ENCODE peak calls at places on chromosomes 2 and 18, in seven cellular contexts. N, B, Z, P, V, W and E are unnamed samples.

GRCh38 chr2:113273031-113273551 is 5.6 kb downstream of the PAX8 start:
- DNase-seq in N (peak), B (no peak), Z (no peak), P (no peak), V (no peak), W (peak), E (no peak)

GRCh38 chr2:218341381-218341780 is 15.3 kb upstream of the CATIP start:
- DNase-seq in N (no peak), B (no peak), Z (no peak), P (no peak), V (no peak), W (no peak), E (no peak)

GRCh38 chr2:59195851-59196250 is 954.7 kb upstream of the FANCL start:
- DNase-seq in N (no peak), B (no peak), Z (no peak), P (no peak), V (no peak), W (no peak), E (no peak)

GRCh38 chr2:235314371-235314915 is 179.4 kb upstream of the AGAP1 start:
- DNase-seq in N (peak), B (no peak), Z (no peak), P (no peak), V (no peak), W (no peak), E (no peak)

GRCh38 chr2:64540615-64541014 is 16.5 kb downstream of the AFTPH start:
- DNase-seq in N (no peak), B (no peak), Z (no peak), P (no peak), V (no peak), W (no peak), E (no peak)

GRCh38 chr18:70420151-70420898 is 131.5 kb downstream of the SOCS6 start:
- DNase-seq in N (no peak), B (peak), Z (no peak), P (no peak), V (no peak), W (no peak), E (no peak)

GRCh38 chr2:109339519-109339991 is 210.6 kb downstream of the SH3RF3 start:
- DNase-seq in N (peak), B (no peak), Z (no peak), P (no peak), V (peak), W (no peak), E (no peak)

GRCh38 chr2:53217250-53217649 is 550.4 kb upstream of the CHAC2 start:
- DNase-seq in N (no peak), B (no peak), Z (no peak), P (no peak), V (no peak), W (no peak), E (no peak)

GRCh38 chr2:147464737-147465437 is 379.9 kb upstream of the ACVR2A start:
- DNase-seq in N (no peak), B (no peak), Z (no peak), P (no peak), V (no peak), W (no peak), E (no peak)

GRCh38 chr2:46098606-46099005 is 198.6 kb upstream of the EPAS1 start:
- DNase-seq in N (no peak), B (no peak), Z (no peak), P (no peak), V (no peak), W (no peak), E (no peak)

GRCh38 chr2:98985905-98986666 is 50.1 kb upstream of the CRACDL start:
- DNase-seq in N (no peak), B (no peak), Z (no peak), P (no peak), V (no peak), W (no peak), E (no peak)

GRCh38 chr2:216865658-216866057 is 5.8 kb upstream of the TNP1 start:
- DNase-seq in N (no peak), B (no peak), Z (no peak), P (no peak), V (no peak), W (no peak), E (no peak)

GRCh38 chr2:233267516-233268245 is 16.2 kb downstream of the ATG16L1 start:
- DNase-seq in N (no peak), B (no peak), Z (peak), P (peak), V (no peak), W (no peak), E (no peak)

GRCh38 chr2:145682536-145683157 is 1162.7 kb upstream of the ZEB2 start:
- DNase-seq in N (no peak), B (no peak), Z (no peak), P (no peak), V (no peak), W (no peak), E (no peak)

GRCh38 chr2:96957299-96957698 is 29.1 kb downstream of the FAM178B start:
- DNase-seq in N (no peak), B (no peak), Z (no peak), P (no peak), V (no peak), W (no peak), E (peak)

GRCh38 chr2:98034745-98035144 is 39.0 kb upstream of the TMEM131 start:
- DNase-seq in N (no peak), B (peak), Z (no peak), P (no peak), V (no peak), W (no peak), E (no peak)

GRCh38 chr2:98518106-98518505 is 73.4 kb downstream of the INPP4A start:
- DNase-seq in N (no peak), B (no peak), Z (peak), P (peak), V (no peak), W (peak), E (no peak)

GRCh38 chr18:6734746-6735430 is 5.4 kb downstream of the ARHGAP28 start:
- DNase-seq in N (no peak), B (no peak), Z (no peak), P (no peak), V (no peak), W (no peak), E (peak)

GRCh38 chr2:88307817-88308216 is 137.7 kb downstream of the THNSL2 start:
- DNase-seq in N (no peak), B (no peak), Z (no peak), P (no peak), V (peak), W (peak), E (no peak)

GRCh38 chr18:46310675-46311345 is 206.6 kb downstream of the HAUS1 start:
- DNase-seq in N (no peak), B (no peak), Z (no peak), P (no peak), V (no peak), W (peak), E (no peak)

GRCh38 chr2:173741715-173742114 is 223.5 kb downstream of the SP3 start:
- DNase-seq in N (no peak), B (no peak), Z (no peak), P (no peak), V (no peak), W (no peak), E (no peak)

GRCh38 chr2:40658917-40659316 is 207.0 kb upstream of the SLC8A1 start:
- DNase-seq in N (no peak), B (no peak), Z (no peak), P (no peak), V (no peak), W (no peak), E (no peak)

GRCh38 chr2:74573747-74574562 is 19.4 kb downstream of the DOK1 start:
- DNase-seq in N (no peak), B (no peak), Z (no peak), P (no peak), V (no peak), W (no peak), E (no peak)

GRCh38 chr18:22434973-22435608 is 17.4 kb upstream of the CTAGE1 start:
- DNase-seq in N (no peak), B (no peak), Z (no peak), P (no peak), V (no peak), W (no peak), E (no peak)

GRCh38 chr2:154762638-154763037 is 64.1 kb downstream of the KCNJ3 start:
- DNase-seq in N (no peak), B (no peak), Z (no peak), P (no peak), V (peak), W (no peak), E (no peak)

GRCh38 chr2:20196053-20196880 is 28.7 kb downstream of the SDC1 start:
- DNase-seq in N (no peak), B (peak), Z (peak), P (no peak), V (no peak), W (no peak), E (no peak)

GRCh38 chr2:33011941-33012340 is 65.2 kb downstream of the LTBP1 start:
- DNase-seq in N (peak), B (no peak), Z (no peak), P (no peak), V (no peak), W (no peak), E (no peak)

GRCh38 chr2:144357623-144358400 is 162.1 kb downstream of the ZEB2 start:
- DNase-seq in N (no peak), B (no peak), Z (peak), P (no peak), V (no peak), W (no peak), E (no peak)

GRCh38 chr2:46643493-46643892 is 164.1 kb downstream of the TMEM247 start:
- DNase-seq in N (no peak), B (no peak), Z (no peak), P (no peak), V (no peak), W (no peak), E (no peak)

GRCh38 chr2:74703373-74703772 is 49.3 kb downstream of the SEMA4F start:
- DNase-seq in N (no peak), B (no peak), Z (no peak), P (no peak), V (no peak), W (no peak), E (no peak)

GRCh38 chr2:7467782-7468447 is 550.7 kb downstream of the RNF144A start:
- DNase-seq in N (no peak), B (no peak), Z (no peak), P (peak), V (no peak), W (no peak), E (no peak)

GRCh38 chr18:67515987-67516431 is 511 bp downstream of the DSEL start:
- DNase-seq in N (peak), B (peak), Z (peak), P (peak), V (peak), W (peak), E (peak)

GRCh38 chr18:3794537-3795348 is 344.8 kb downstream of the TGIF1 start:
- DNase-seq in N (no peak), B (no peak), Z (peak), P (no peak), V (no peak), W (peak), E (no peak)

GRCh38 chr18:51191139-51191717 is 6.3 kb downstream of the MEX3C start:
- DNase-seq in N (no peak), B (no peak), Z (no peak), P (no peak), V (no peak), W (no peak), E (no peak)